ENCODE peak calls at places on chromosomes 3 and 15, in eight cellular contexts. A is pancreas, S is AG04449, G is GM06990, F is fibroblast of mammary gland, O is cardiac muscle cell, U is GM23338, I is MM.1S. M is an unnamed sample.

GRCh38 chr3:46717447-46718231 is at the start of gene PRSS50:
- DNase-seq in A (no peak), S (no peak), G (no peak), F (no peak), O (peak; percentile 16), U (peak; percentile 90), I (no peak), M (no peak)

GRCh38 chr3:58383904-58384303 is 49.7 kb downstream of the PDHB start:
- DNase-seq in A (peak; percentile 18), S (peak; percentile 98), G (no peak), F (peak; percentile 99), O (peak; percentile 97), U (no peak), I (no peak), M (no peak)

GRCh38 chr3:179673522-179673921 is 20.7 kb downstream of the USP13 start:
- DNase-seq in A (no peak), S (no peak), G (no peak), F (no peak), O (no peak), U (no peak), I (no peak), M (no peak)

GRCh38 chr15:51759557-51760070 is 8.2 kb downstream of the TMOD2 start:
- DNase-seq in A (no peak), S (peak; percentile 88), G (no peak), F (peak; percentile 97), O (peak; percentile 98), U (peak; percentile 74), I (no peak), M (no peak)

GRCh38 chr3:61663728-61664492 is 102.5 kb downstream of the PTPRG start:
- DNase-seq in A (no peak), S (peak; percentile 87), G (no peak), F (peak; percentile 98), O (peak; percentile 88), U (peak; percentile 79), I (no peak), M (no peak)

GRCh38 chr3:194824676-194825075 is 139.0 kb downstream of the FAM43A start:
- DNase-seq in A (no peak), S (peak; percentile 9), G (no peak), F (peak; percentile 87), O (peak; percentile 39), U (no peak), I (no peak), M (no peak)

GRCh38 chr3:16124636-16125035 is 49.8 kb upstream of the GALNT15 start:
- DNase-seq in A (no peak), S (peak; percentile 97), G (no peak), F (peak; percentile 100), O (peak; percentile 92), U (no peak), I (no peak), M (no peak)

GRCh38 chr3:32297366-32297765 is 58.9 kb downstream of the CMTM8 start:
- DNase-seq in A (no peak), S (no peak), G (no peak), F (no peak), O (no peak), U (no peak), I (no peak), M (no peak)

GRCh38 chr3:124125320-124125719 is 133.4 kb upstream of the ROPN1 start:
- DNase-seq in A (no peak), S (no peak), G (no peak), F (no peak), O (no peak), U (no peak), I (no peak), M (no peak)

GRCh38 chr15:45640610-45641009 is 5.8 kb downstream of the SQOR start:
- DNase-seq in A (no peak), S (peak; percentile 86), G (no peak), F (peak; percentile 97), O (peak; percentile 74), U (no peak), I (no peak), M (no peak)

GRCh38 chr15:60370804-60371700 is 26.7 kb downstream of the ANXA2 start:
- DNase-seq in A (peak; percentile 51), S (peak; percentile 92), G (no peak), F (peak; percentile 99), O (peak; percentile 99), U (no peak), I (no peak), M (peak; percentile 28)

GRCh38 chr15:90143176-90143655 is 40.9 kb upstream of the IDH2 start:
- DNase-seq in A (peak; percentile 92), S (no peak), G (peak; percentile 71), F (no peak), O (peak; percentile 53), U (peak; percentile 95), I (peak; percentile 70), M (no peak)

GRCh38 chr3:46903341-46904302 is 26.1 kb downstream of the PTH1R start:
- DNase-seq in A (no peak), S (no peak), G (no peak), F (peak; percentile 55), O (peak; percentile 58), U (no peak), I (no peak), M (no peak)

GRCh38 chr15:43553021-43553420 is 35.6 kb downstream of the MAP1A start:
- DNase-seq in A (no peak), S (no peak), G (no peak), F (no peak), O (no peak), U (no peak), I (no peak), M (no peak)

GRCh38 chr3:106862067-106862466 is 515.2 kb upstream of the CCDC54 start:
- DNase-seq in A (no peak), S (peak; percentile 44), G (no peak), F (peak; percentile 38), O (peak; percentile 73), U (no peak), I (no peak), M (peak; percentile 4)

GRCh38 chr3:28816017-28816416 is 464.9 kb upstream of the RBMS3 start:
- DNase-seq in A (no peak), S (no peak), G (no peak), F (no peak), O (no peak), U (no peak), I (no peak), M (no peak)

GRCh38 chr15:52331490-52332240 is 36.1 kb upstream of the MYO5C start:
- DNase-seq in A (no peak), S (no peak), G (peak; percentile 57), F (peak; percentile 68), O (peak; percentile 63), U (peak; percentile 33), I (peak; percentile 92), M (peak; percentile 93)

GRCh38 chr3:12405432-12406272 is 78.6 kb upstream of the TSEN2 start:
- DNase-seq in A (peak; percentile 63), S (no peak), G (no peak), F (peak; percentile 99), O (peak; percentile 98), U (no peak), I (no peak), M (peak; percentile 81)

GRCh38 chr15:31360843-31361763 is 34.5 kb downstream of the KLF13 start:
- DNase-seq in A (peak; percentile 71), S (no peak), G (peak; percentile 82), F (no peak), O (no peak), U (peak; percentile 48), I (peak; percentile 89), M (no peak)

GRCh38 chr3:10504161-10505049 is 981 bp downstream of the ATP2B2 start:
- DNase-seq in A (no peak), S (no peak), G (no peak), F (no peak), O (no peak), U (no peak), I (no peak), M (no peak)

GRCh38 chr15:43930079-43930478 is 103.3 kb downstream of the WDR76 start:
- DNase-seq in A (no peak), S (no peak), G (no peak), F (no peak), O (peak; percentile 45), U (peak; percentile 67), I (no peak), M (peak; percentile 77)

GRCh38 chr3:20401253-20401652 is 215.2 kb upstream of the SGO1 start:
- DNase-seq in A (no peak), S (no peak), G (no peak), F (peak; percentile 78), O (peak; percentile 60), U (no peak), I (no peak), M (no peak)

GRCh38 chr3:19025441-19025840 is 122.9 kb upstream of the KCNH8 start:
- DNase-seq in A (no peak), S (no peak), G (no peak), F (no peak), O (no peak), U (no peak), I (no peak), M (no peak)

GRCh38 chr3:13452490-13453335 is 27.4 kb upstream of the HDAC11 start:
- DNase-seq in A (no peak), S (no peak), G (peak; percentile 55), F (peak; percentile 39), O (peak; percentile 68), U (peak; percentile 82), I (peak; percentile 74), M (peak; percentile 18)
- H3K4me3 ChIP-seq in A (no peak overlapping the region), S (peak overlapping the region; percentile 18), G (peak overlapping the region; percentile 60), F (peak overlapping the region; percentile 16), O (no peak overlapping the region), U (peak overlapping the region; percentile 45), I (peak overlapping the region; percentile 62), M (no peak overlapping the region)

GRCh38 chr15:68795298-68795848 is 25.3 kb downstream of the ANP32A start:
- DNase-seq in A (peak; percentile 54), S (peak; percentile 31), G (peak; percentile 77), F (peak; percentile 74), O (peak; percentile 80), U (peak; percentile 97), I (peak; percentile 68), M (no peak)
- TF ChIP-seq CTCF in A (no peak), S (no peak), G (no peak), F (no peak), O (no peak), U (no peak), I (no peak), M (no peak)

GRCh38 chr15:74726774-74727164 is 1.4 kb upstream of the CYP1A1 start:
- DNase-seq in A (no peak), S (no peak), G (no peak), F (no peak), O (no peak), U (peak; percentile 38), I (no peak), M (no peak)
- H3K4me3 ChIP-seq in A (no peak overlapping the region), S (peak overlapping the region; percentile 47), G (peak overlapping the region; percentile 67), F (peak overlapping the region; percentile 45), O (no peak overlapping the region), U (peak overlapping the region; percentile 67), I (peak overlapping the region; percentile 66), M (no peak overlapping the region)

DNA sequence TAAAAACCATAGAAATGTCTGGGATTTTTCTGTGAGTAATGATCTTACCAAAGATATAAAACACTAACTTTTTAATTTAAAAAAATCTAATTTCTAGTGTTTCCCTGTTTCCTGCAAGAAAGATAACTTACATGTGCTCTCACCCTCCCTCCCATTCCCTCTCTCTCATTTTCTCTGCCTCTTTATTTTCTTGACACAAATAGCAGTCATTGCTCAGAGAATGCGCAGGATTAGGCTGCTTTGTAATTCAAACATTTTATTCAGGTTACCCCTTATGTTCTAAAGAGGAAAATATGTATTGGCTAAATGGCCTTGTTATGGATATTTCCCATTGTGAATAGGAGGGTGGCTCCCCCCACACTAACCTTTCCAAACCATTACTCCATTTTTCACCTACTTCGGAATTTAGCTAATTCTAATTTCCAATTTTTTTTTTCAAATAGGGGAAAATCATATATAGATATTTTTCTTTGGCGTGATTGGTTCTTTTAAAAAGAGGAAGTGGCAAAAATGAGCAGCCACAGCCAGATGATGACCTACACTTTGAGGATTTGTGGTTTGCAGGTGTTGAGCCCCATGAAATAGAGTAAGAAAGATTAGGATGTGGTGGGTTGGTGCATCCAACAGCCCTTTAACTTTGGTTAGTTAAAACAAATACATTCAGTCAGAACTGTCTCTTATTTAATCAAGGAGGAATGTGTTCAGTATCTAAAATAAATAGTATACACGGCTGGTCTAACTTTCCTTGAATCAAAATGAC is 554.4 kb downstream of the IGSF11 start:
- DNase-seq in A (no peak), S (no peak), G (peak; percentile 14), F (no peak), O (no peak), U (peak; percentile 60), I (peak; percentile 34), M (no peak)
- TF ChIP-seq CTCF in A (no peak), S (no peak), G (no peak), F (no peak), O (no peak), U (no peak), I (no peak), M (no peak)

M was measured in LNCaP clone FGC.